ENCODE peak calls at places on chromosomes 7 and 10, in ten cellular contexts. S is amniotic stem cell; T is G401; N is stimulated activated CD4-positive, alpha-beta T cell treated with anti-CD3 and anti-CD28 coated beads, Interleukin-12 subunit alpha, Interleukin-12 subunit beta, amount 100 ng/mL, for 48 hours; H is GM20000; R is endothelial cell of umbilical vein; I is fibroblast of the aortic adventitia; B is neural crest cell; L is astrocyte of the cerebellum; G is HuH-7. Y is an unnamed sample.

GRCh38 chr7:128829391-128830166 is 627 bp upstream of the FLNC start:
- DNase-seq in I (peak), L (no peak), H (no peak), T (no peak), G (peak), R (peak), N (no peak), B (no peak), S (peak), Y (peak)

GRCh38 chr10:3363316-3364070 is 190.9 kb upstream of the PITRM1 start:
- DNase-seq in H (no peak), I (no peak), R (no peak), B (no peak), N (no peak), G (no peak), S (no peak), L (no peak), T (no peak), Y (no peak)

GRCh38 chr10:24240001-24240751 is 31.2 kb downstream of the KIAA1217 start:
- DNase-seq in S (no peak), G (peak), I (peak), N (no peak), B (no peak), H (no peak), T (no peak), L (no peak), R (no peak), Y (no peak)

GRCh38 chr7:18958627-18959026 is 158.8 kb downstream of the TWIST1 start:
- DNase-seq in G (no peak), I (peak), N (no peak), H (no peak), T (no peak), S (no peak), R (no peak), L (peak), B (no peak), Y (no peak)

GRCh38 chr10:5648494-5649457 is 17.6 kb downstream of the ASB13 start:
- DNase-seq in S (no peak), R (no peak), G (no peak), N (no peak), T (no peak), L (no peak), I (no peak), B (no peak), H (no peak), Y (no peak)

GRCh38 chr10:31148955-31149354 is 117.3 kb upstream of the ZNF438 start:
- DNase-seq in L (no peak), T (no peak), G (no peak), N (no peak), I (peak), H (no peak), S (no peak), R (no peak), B (no peak), Y (no peak)

GRCh38 chr7:108360058-108360800 is 96.0 kb downstream of the NRCAM start:
- DNase-seq in T (no peak), B (no peak), I (no peak), H (no peak), G (no peak), R (no peak), N (no peak), S (no peak), L (no peak), Y (no peak)

GRCh38 chr10:129193148-129193547 is 273.9 kb upstream of the MGMT start:
- DNase-seq in L (no peak), I (peak), R (no peak), G (no peak), B (no peak), T (no peak), S (no peak), H (no peak), N (peak), Y (no peak)

GRCh38 chr7:139494835-139495568 is 11.5 kb upstream of the KLRG2 start:
- DNase-seq in S (no peak), N (no peak), I (no peak), B (no peak), R (no peak), H (peak), T (no peak), L (no peak), G (no peak), Y (no peak)

GRCh38 chr10:29022513-29022912 is 266.4 kb upstream of the LYZL1 start:
- DNase-seq in R (no peak), T (no peak), H (no peak), G (peak), L (no peak), S (no peak), I (no peak), N (no peak), B (no peak), Y (peak)

GRCh38 chr7:37007731-37008130 is 283.4 kb upstream of the AOAH start:
- DNase-seq in R (no peak), T (no peak), G (no peak), I (no peak), S (no peak), H (no peak), N (no peak), L (no peak), B (no peak), Y (no peak)

GRCh38 chr7:127251458-127252379 is 1.0 kb downstream of the GRM8 start:
- DNase-seq in L (no peak), R (no peak), I (no peak), H (peak), N (no peak), S (no peak), B (peak), G (no peak), T (no peak), Y (no peak)

GRCh38 chr10:12549297-12549696 is 199.9 kb downstream of the CAMK1D start:
- DNase-seq in B (no peak), T (no peak), N (no peak), L (no peak), S (no peak), G (no peak), R (no peak), I (no peak), H (no peak), Y (peak)

GRCh38 chr7:1349351-1349761 is 109.9 kb downstream of the MICALL2 start:
- DNase-seq in G (no peak), L (no peak), N (no peak), R (no peak), I (no peak), S (no peak), H (no peak), B (no peak), T (no peak), Y (no peak)

GRCh38 chr7:76302299-76303056 is at the start of gene HSPB1:
- DNase-seq in B (peak), S (no peak), N (peak), H (peak), I (peak), G (peak), T (peak), L (peak), R (peak), Y (peak)

GRCh38 chr7:128395748-128396147 is 14.0 kb downstream of the IMPDH1 start:
- DNase-seq in G (no peak), H (no peak), I (no peak), B (no peak), L (no peak), S (no peak), T (no peak), N (no peak), R (no peak), Y (no peak)

GRCh38 chr7:136133491-136133990 is 156.4 kb upstream of the MTPN start:
- DNase-seq in N (no peak), L (peak), B (no peak), S (no peak), R (no peak), G (no peak), T (no peak), I (no peak), H (no peak), Y (no peak)

Y was measured in Caco-2.